ENCODE peak calls at places on chromosomes 5 and 9, in five cellular contexts. P is NCI-H1436, C is suprapubic skin, F is NCI-H2081, S is adrenal gland. J is an unnamed sample.
A peak's percentile ranks its signal among the peaks of the same experiment; 100 is the strongest.

GRCh38 chr9:35341585-35341984 is 148.3 kb upstream of the RUSC2 start:
- DNase-seq in F (peak; percentile 15), C (no peak), S (peak; percentile 22), P (no peak), J (no peak)

GRCh38 chr9:93681316-93682154 is 105.2 kb downstream of the PHF2 start:
- DNase-seq in S (peak; percentile 5), C (no peak), P (no peak), F (no peak), J (no peak)

GRCh38 chr5:100691085-100691484 is 155.9 kb downstream of the FAM174A start:
- DNase-seq in P (no peak), F (no peak), S (no peak), C (no peak), J (no peak)

GRCh38 chr5:126383246-126383645 is 40.0 kb upstream of the GRAMD2B start:
- DNase-seq in C (no peak), S (no peak), F (no peak), P (no peak), J (no peak)

GRCh38 chr5:122849746-122850145 is 4.3 kb downstream of the SNX24 start:
- DNase-seq in S (no peak), C (no peak), P (no peak), F (no peak), J (no peak)

GRCh38 chr5:633521-633955 is 21.4 kb downstream of the CEP72 start:
- DNase-seq in P (no peak), F (no peak), S (peak; percentile 42), C (peak; percentile 77), J (no peak)

GRCh38 chr9:99478469-99479027 is 256.5 kb downstream of the SEC61B start:
- DNase-seq in F (no peak), S (no peak), C (no peak), P (no peak), J (no peak)

GRCh38 chr5:73938280-73938937 is 312.4 kb downstream of the ARHGEF28 start:
- DNase-seq in C (no peak), F (no peak), S (no peak), P (no peak), J (no peak)

GRCh38 chr5:83000448-83000847 is 76.7 kb downstream of the TMEM167A start:
- DNase-seq in S (no peak), C (no peak), P (no peak), F (no peak), J (no peak)

GRCh38 chr9:132744881-132745761 is 74.9 kb downstream of the GTF3C4 start:
- DNase-seq in F (peak; percentile 12), P (no peak), C (peak; percentile 55), S (no peak), J (no peak)

GRCh38 chr9:134879664-134880483 is 736 bp upstream of the FCN2 start:
- DNase-seq in P (no peak), C (peak; percentile 56), S (peak; percentile 72), F (no peak), J (no peak)

GRCh38 chr9:137458194-137459146 is 664 bp downstream of the NSMF start:
- DNase-seq in S (peak; percentile 30), P (peak; percentile 77), C (no peak), F (peak; percentile 65), J (no peak)

GRCh38 chr5:181130832-181131496 is at the start of gene OR2V1:
- DNase-seq in S (no peak), C (peak; percentile 74), P (no peak), F (no peak), J (no peak)

GRCh38 chr9:93033541-93033940 is 25.0 kb upstream of the SUSD3 start:
- DNase-seq in F (no peak), P (no peak), C (no peak), S (no peak), J (no peak)